ENCODE peak calls at places on chromosomes 12 and 14, in five cellular contexts. One of them, this sample, is unnamed.
A peak's percentile ranks its signal among the peaks of the same experiment; 100 is the strongest.

GRCh38 chr14:34931206-34931605 is 51.6 kb upstream of the SRP54 start:
- DNase-seq in dorsolateral prefrontal cortex: no peak
- DNase-seq in neural progenitor cell: no peak
- DNase-seq in HCT116: no peak
- DNase-seq in sigmoid colon: no peak
- DNase-seq in this sample: no peak

GRCh38 chr12:131454418-131455217 is 256.3 kb upstream of the SFSWAP start:
- DNase-seq in dorsolateral prefrontal cortex: no peak
- DNase-seq in neural progenitor cell: peak; percentile 87
- DNase-seq in HCT116: peak; percentile 76
- DNase-seq in sigmoid colon: no peak
- DNase-seq in this sample: peak; percentile 68

GRCh38 chr14:87186745-87187144 is 806.2 kb downstream of the GALC start:
- DNase-seq in dorsolateral prefrontal cortex: no peak
- DNase-seq in neural progenitor cell: peak; percentile 63
- DNase-seq in HCT116: no peak
- DNase-seq in sigmoid colon: no peak
- DNase-seq in this sample: no peak

GRCh38 chr12:113276946-113277500 is 55.8 kb downstream of the TPCN1 start:
- DNase-seq in dorsolateral prefrontal cortex: no peak
- DNase-seq in neural progenitor cell: no peak
- DNase-seq in HCT116: no peak
- DNase-seq in sigmoid colon: peak; percentile 27
- DNase-seq in this sample: no peak

GRCh38 chr14:62357362-62357761 is 595.1 kb downstream of the SNAPC1 start:
- DNase-seq in dorsolateral prefrontal cortex: no peak
- DNase-seq in neural progenitor cell: peak; percentile 31
- DNase-seq in HCT116: no peak
- DNase-seq in sigmoid colon: no peak
- DNase-seq in this sample: no peak

GRCh38 chr14:65019944-65020566 is 33.4 kb downstream of the FNTB start:
- DNase-seq in dorsolateral prefrontal cortex: no peak
- DNase-seq in neural progenitor cell: peak; percentile 81
- DNase-seq in HCT116: peak; percentile 53
- DNase-seq in sigmoid colon: no peak
- DNase-seq in this sample: peak; percentile 16

GRCh38 chr12:122958198-122958888 is 7.9 kb downstream of the ABCB9 start:
- DNase-seq in dorsolateral prefrontal cortex: no peak
- DNase-seq in neural progenitor cell: no peak
- DNase-seq in HCT116: no peak
- DNase-seq in sigmoid colon: no peak
- DNase-seq in this sample: no peak

GRCh38 chr12:55974308-55974724 is 438 bp downstream of the RAB5B start:
- DNase-seq in dorsolateral prefrontal cortex: no peak
- DNase-seq in neural progenitor cell: no peak
- DNase-seq in HCT116: no peak
- DNase-seq in sigmoid colon: peak; percentile 82
- DNase-seq in this sample: peak; percentile 55

GRCh38 chr12:96170762-96171161 is 23.4 kb upstream of the ELK3 start:
- DNase-seq in dorsolateral prefrontal cortex: no peak
- DNase-seq in neural progenitor cell: no peak
- DNase-seq in HCT116: no peak
- DNase-seq in sigmoid colon: no peak
- DNase-seq in this sample: no peak

GRCh38 chr12:19316420-19316819 is 122.9 kb upstream of the AEBP2 start:
- DNase-seq in dorsolateral prefrontal cortex: no peak
- DNase-seq in neural progenitor cell: no peak
- DNase-seq in HCT116: no peak
- DNase-seq in sigmoid colon: no peak
- DNase-seq in this sample: no peak

GRCh38 chr12:13452955-13453570 is 256.5 kb downstream of the EMP1 start:
- DNase-seq in dorsolateral prefrontal cortex: no peak
- DNase-seq in neural progenitor cell: no peak
- DNase-seq in HCT116: no peak
- DNase-seq in sigmoid colon: no peak
- DNase-seq in this sample: no peak

GRCh38 chr14:105088812-105089745 is 23.8 kb upstream of the GPR132 start:
- DNase-seq in dorsolateral prefrontal cortex: peak; percentile 38
- DNase-seq in neural progenitor cell: no peak
- DNase-seq in HCT116: no peak
- DNase-seq in sigmoid colon: peak; percentile 66
- DNase-seq in this sample: no peak

GRCh38 chr12:118402251-118402650 is 25.9 kb downstream of the SUDS3 start:
- DNase-seq in dorsolateral prefrontal cortex: no peak
- DNase-seq in neural progenitor cell: no peak
- DNase-seq in HCT116: no peak
- DNase-seq in sigmoid colon: no peak
- DNase-seq in this sample: no peak

GRCh38 chr14:84401631-84402030 is 1128.3 kb upstream of the FLRT2 start:
- DNase-seq in dorsolateral prefrontal cortex: no peak
- DNase-seq in neural progenitor cell: no peak
- DNase-seq in HCT116: no peak
- DNase-seq in sigmoid colon: no peak
- DNase-seq in this sample: no peak

GRCh38 chr14:64683264-64683663 is 21.0 kb upstream of the PLEKHG3 start:
- DNase-seq in dorsolateral prefrontal cortex: peak; percentile 90
- DNase-seq in neural progenitor cell: peak; percentile 34
- DNase-seq in HCT116: no peak
- DNase-seq in sigmoid colon: peak; percentile 76
- DNase-seq in this sample: no peak

GRCh38 chr14:104223101-104223809 is 84.9 kb downstream of the KIF26A start:
- DNase-seq in dorsolateral prefrontal cortex: peak; percentile 34
- DNase-seq in neural progenitor cell: no peak
- DNase-seq in HCT116: no peak
- DNase-seq in sigmoid colon: no peak
- DNase-seq in this sample: no peak

GRCh38 chr12:48977290-48978281 is 536 bp upstream of the WNT1 start:
- DNase-seq in dorsolateral prefrontal cortex: no peak
- DNase-seq in neural progenitor cell: peak; percentile 82
- DNase-seq in HCT116: no peak
- DNase-seq in sigmoid colon: peak; percentile 77
- DNase-seq in this sample: peak; percentile 56

GRCh38 chr12:27651201-27651600 is 45.0 kb upstream of the REP15 start:
- DNase-seq in dorsolateral prefrontal cortex: no peak
- DNase-seq in neural progenitor cell: no peak
- DNase-seq in HCT116: no peak
- DNase-seq in sigmoid colon: no peak
- DNase-seq in this sample: no peak

GRCh38 chr12:116662612-116663144 is 75.2 kb downstream of the SPRING1 start:
- DNase-seq in dorsolateral prefrontal cortex: no peak
- DNase-seq in neural progenitor cell: peak; percentile 80
- DNase-seq in HCT116: no peak
- DNase-seq in sigmoid colon: no peak
- DNase-seq in this sample: peak; percentile 43

GRCh38 chr12:116299548-116300150 is 22.2 kb upstream of the MED13L start:
- DNase-seq in dorsolateral prefrontal cortex: no peak
- DNase-seq in neural progenitor cell: no peak
- DNase-seq in HCT116: no peak
- DNase-seq in sigmoid colon: no peak
- DNase-seq in this sample: no peak

GRCh38 chr14:73943083-73943482 is 6.8 kb downstream of the FAM161B start:
- DNase-seq in dorsolateral prefrontal cortex: no peak
- DNase-seq in neural progenitor cell: no peak
- DNase-seq in HCT116: no peak
- DNase-seq in sigmoid colon: no peak
- DNase-seq in this sample: no peak

GRCh38 chr12:19946549-19946948 is 421.8 kb upstream of the PDE3A start:
- DNase-seq in dorsolateral prefrontal cortex: no peak
- DNase-seq in neural progenitor cell: no peak
- DNase-seq in HCT116: no peak
- DNase-seq in sigmoid colon: no peak
- DNase-seq in this sample: no peak

GRCh38 chr12:110564471-110564991 is 18.6 kb downstream of the PPTC7 start:
- DNase-seq in dorsolateral prefrontal cortex: no peak
- DNase-seq in neural progenitor cell: no peak
- DNase-seq in HCT116: no peak
- DNase-seq in sigmoid colon: no peak
- DNase-seq in this sample: no peak

GRCh38 chr14:77260199-77260598 is 10.8 kb downstream of the NGB start:
- DNase-seq in dorsolateral prefrontal cortex: no peak
- DNase-seq in neural progenitor cell: no peak
- DNase-seq in HCT116: no peak
- DNase-seq in sigmoid colon: no peak
- DNase-seq in this sample: no peak

GRCh38 chr12:27870939-27871338 is 90.9 kb upstream of the MANSC4 start:
- DNase-seq in dorsolateral prefrontal cortex: no peak
- DNase-seq in neural progenitor cell: no peak
- DNase-seq in HCT116: no peak
- DNase-seq in sigmoid colon: no peak
- DNase-seq in this sample: no peak

GRCh38 chr14:69711471-69712216 is 55.3 kb upstream of the SRSF5 start:
- DNase-seq in dorsolateral prefrontal cortex: peak; percentile 68
- DNase-seq in neural progenitor cell: no peak
- DNase-seq in HCT116: no peak
- DNase-seq in sigmoid colon: peak; percentile 74
- DNase-seq in this sample: no peak

GRCh38 chr14:81256289-81256960 is 35.7 kb upstream of the GTF2A1 start:
- DNase-seq in dorsolateral prefrontal cortex: no peak
- DNase-seq in neural progenitor cell: no peak
- DNase-seq in HCT116: no peak
- DNase-seq in sigmoid colon: no peak
- DNase-seq in this sample: no peak

GRCh38 chr14:81247271-81247766 is 26.6 kb upstream of the GTF2A1 start:
- DNase-seq in dorsolateral prefrontal cortex: no peak
- DNase-seq in neural progenitor cell: no peak
- DNase-seq in HCT116: no peak
- DNase-seq in sigmoid colon: no peak
- DNase-seq in this sample: no peak

GRCh38 chr14:81246561-81247270 is 26.0 kb upstream of the GTF2A1 start:
- DNase-seq in dorsolateral prefrontal cortex: no peak
- DNase-seq in neural progenitor cell: no peak
- DNase-seq in HCT116: no peak
- DNase-seq in sigmoid colon: no peak
- DNase-seq in this sample: no peak

DNA sequence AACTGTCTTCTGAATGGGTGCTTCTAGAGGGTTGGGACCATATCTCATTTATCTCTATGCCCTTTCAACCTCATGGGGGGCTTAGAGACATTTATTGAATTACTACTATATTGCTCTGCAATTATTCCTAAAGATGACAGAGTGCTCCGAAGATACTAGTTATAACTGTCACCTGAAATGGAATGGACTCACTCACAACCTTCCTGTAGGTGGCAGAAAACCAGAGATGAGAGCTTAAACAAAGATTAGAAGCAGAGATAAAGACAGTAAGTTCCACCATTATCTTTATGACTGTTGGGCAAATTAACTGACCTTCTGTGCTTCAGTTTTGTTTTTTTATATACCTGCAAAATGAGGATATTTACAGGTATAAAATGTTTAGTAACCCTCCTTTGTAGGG is 31.5 kb upstream of the GTF2A1 start:
- DNase-seq in dorsolateral prefrontal cortex: no peak
- DNase-seq in neural progenitor cell: no peak
- DNase-seq in HCT116: no peak
- DNase-seq in sigmoid colon: no peak
- DNase-seq in this sample: no peak
- TF ChIP-seq CTCF in dorsolateral prefrontal cortex: no peak
- TF ChIP-seq CTCF in neural progenitor cell: peak; percentile 24
- TF ChIP-seq CTCF in HCT116: peak; percentile 30
- TF ChIP-seq CTCF in sigmoid colon: no peak
- TF ChIP-seq CTCF in this sample: no peak

DNA sequence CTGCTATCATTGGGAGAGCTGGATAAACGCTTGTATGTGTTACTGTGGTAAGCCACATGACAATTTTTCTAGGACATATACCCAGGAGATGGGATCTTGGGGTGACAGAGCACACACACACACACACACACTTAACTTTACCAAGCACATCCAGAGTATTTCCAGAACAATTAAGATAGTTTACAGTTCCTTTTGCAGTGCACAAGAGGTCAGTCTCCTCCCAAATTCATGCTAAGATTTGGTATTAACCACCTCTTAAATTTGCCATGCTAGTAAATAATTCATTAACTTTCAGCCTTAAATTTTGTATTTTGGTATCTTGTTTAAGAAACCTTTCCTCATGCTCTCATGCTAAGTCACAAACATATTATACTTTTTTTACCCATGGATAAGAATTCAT is 33.9 kb upstream of the LIMA1 start:
- DNase-seq in dorsolateral prefrontal cortex: no peak
- DNase-seq in neural progenitor cell: no peak
- DNase-seq in HCT116: no peak
- DNase-seq in sigmoid colon: no peak
- DNase-seq in this sample: no peak
- TF ChIP-seq CTCF in dorsolateral prefrontal cortex: no peak
- TF ChIP-seq CTCF in neural progenitor cell: no peak
- TF ChIP-seq CTCF in HCT116: no peak
- TF ChIP-seq CTCF in sigmoid colon: no peak
- TF ChIP-seq CTCF in this sample: no peak

GRCh38 chr12:90910958-90911357 is 44.0 kb downstream of the CCER1 start:
- DNase-seq in dorsolateral prefrontal cortex: no peak
- DNase-seq in neural progenitor cell: no peak
- DNase-seq in HCT116: no peak
- DNase-seq in sigmoid colon: no peak
- DNase-seq in this sample: no peak

GRCh38 chr12:90908465-90908864 is 46.5 kb downstream of the CCER1 start:
- DNase-seq in dorsolateral prefrontal cortex: no peak
- DNase-seq in neural progenitor cell: peak; percentile 1
- DNase-seq in HCT116: no peak
- DNase-seq in sigmoid colon: no peak
- DNase-seq in this sample: no peak

GRCh38 chr12:90905691-90906370 is 49.1 kb downstream of the CCER1 start:
- DNase-seq in dorsolateral prefrontal cortex: no peak
- DNase-seq in neural progenitor cell: no peak
- DNase-seq in HCT116: no peak
- DNase-seq in sigmoid colon: no peak
- DNase-seq in this sample: no peak

GRCh38 chr12:90909069-90909676 is 45.8 kb downstream of the CCER1 start:
- DNase-seq in dorsolateral prefrontal cortex: no peak
- DNase-seq in neural progenitor cell: peak; percentile 65
- DNase-seq in HCT116: peak; percentile 38
- DNase-seq in sigmoid colon: no peak
- DNase-seq in this sample: peak; percentile 11
- TF ChIP-seq CTCF in dorsolateral prefrontal cortex: peak; percentile 50
- TF ChIP-seq CTCF in neural progenitor cell: peak; percentile 90
- TF ChIP-seq CTCF in HCT116: peak; percentile 86
- TF ChIP-seq CTCF in sigmoid colon: peak; percentile 56
- TF ChIP-seq CTCF in this sample: peak; percentile 89

GRCh38 chr12:92717202-92717601 is 14.4 kb downstream of the PLEKHG7 start:
- DNase-seq in dorsolateral prefrontal cortex: no peak
- DNase-seq in neural progenitor cell: peak; percentile 23
- DNase-seq in HCT116: peak; percentile 13
- DNase-seq in sigmoid colon: no peak
- DNase-seq in this sample: no peak
- TF ChIP-seq CTCF in dorsolateral prefrontal cortex: peak; percentile 29
- TF ChIP-seq CTCF in neural progenitor cell: peak; percentile 62
- TF ChIP-seq CTCF in HCT116: peak; percentile 63
- TF ChIP-seq CTCF in sigmoid colon: no peak
- TF ChIP-seq CTCF in this sample: no peak

DNA sequence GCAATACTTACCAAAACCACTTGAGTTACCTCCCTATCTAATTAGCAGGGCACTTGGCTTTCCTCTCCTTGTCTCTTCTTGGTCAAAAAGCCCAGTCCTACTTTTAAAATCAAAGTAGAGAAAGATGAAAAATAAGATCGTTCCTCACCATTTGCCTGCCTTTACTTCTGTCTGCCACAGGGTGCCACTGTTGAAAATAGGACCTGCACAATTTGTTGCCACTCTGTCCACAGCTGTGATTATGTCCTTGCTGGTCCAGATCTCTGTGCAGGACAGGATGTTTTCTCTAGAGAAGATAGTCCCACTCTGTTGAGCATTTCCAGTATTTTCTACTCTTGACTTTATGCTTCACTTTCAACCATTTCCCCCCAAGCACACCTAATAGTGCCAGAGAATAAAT is 179.9 kb downstream of the PDZRN4 start:
- DNase-seq in dorsolateral prefrontal cortex: no peak
- DNase-seq in neural progenitor cell: peak; percentile 1
- DNase-seq in HCT116: peak; percentile 7
- DNase-seq in sigmoid colon: no peak
- DNase-seq in this sample: no peak
- TF ChIP-seq CTCF in dorsolateral prefrontal cortex: no peak
- TF ChIP-seq CTCF in neural progenitor cell: peak; percentile 53
- TF ChIP-seq CTCF in HCT116: peak; percentile 48
- TF ChIP-seq CTCF in sigmoid colon: no peak
- TF ChIP-seq CTCF in this sample: peak; percentile 40